ENCODE peak calls at places on chromosomes 5 and 9, in five cellular contexts. One of them, this sample, is unnamed.

GRCh38 chr9:26863074-26863473 is 29.5 kb downstream of the CAAP1 start:
- DNase-seq in astrocyte of the spinal cord: peak
- DNase-seq in cardiac muscle cell: no peak
- DNase-seq in upper lobe of right lung: no peak
- DNase-seq in lung: no peak
- DNase-seq in this sample: no peak

GRCh38 chr5:135266975-135267374 is 132.1 kb downstream of the MACROH2A1 start:
- DNase-seq in astrocyte of the spinal cord: peak
- DNase-seq in cardiac muscle cell: no peak
- DNase-seq in upper lobe of right lung: no peak
- DNase-seq in lung: no peak
- DNase-seq in this sample: no peak

GRCh38 chr5:94240616-94241287 is 377.7 kb downstream of the KIAA0825 start:
- DNase-seq in astrocyte of the spinal cord: no peak
- DNase-seq in cardiac muscle cell: no peak
- DNase-seq in upper lobe of right lung: no peak
- DNase-seq in lung: no peak
- DNase-seq in this sample: peak

GRCh38 chr5:103234239-103234975 is 24.2 kb upstream of the MACIR start:
- DNase-seq in astrocyte of the spinal cord: peak
- DNase-seq in cardiac muscle cell: no peak
- DNase-seq in upper lobe of right lung: no peak
- DNase-seq in lung: no peak
- DNase-seq in this sample: no peak

GRCh38 chr9:17839744-17840143 is 260.9 kb downstream of the SH3GL2 start:
- DNase-seq in astrocyte of the spinal cord: no peak
- DNase-seq in cardiac muscle cell: peak
- DNase-seq in upper lobe of right lung: no peak
- DNase-seq in lung: no peak
- DNase-seq in this sample: no peak

GRCh38 chr9:761155-761792 is 80.2 kb upstream of the DMRT1 start:
- DNase-seq in astrocyte of the spinal cord: no peak
- DNase-seq in cardiac muscle cell: no peak
- DNase-seq in upper lobe of right lung: no peak
- DNase-seq in lung: no peak
- DNase-seq in this sample: no peak

GRCh38 chr9:123089040-123089439 is 55.6 kb downstream of the GPR21 start:
- DNase-seq in astrocyte of the spinal cord: no peak
- DNase-seq in cardiac muscle cell: no peak
- DNase-seq in upper lobe of right lung: no peak
- DNase-seq in lung: no peak
- DNase-seq in this sample: no peak

GRCh38 chr5:135881244-135881643 is 14.4 kb downstream of the IL9 start:
- DNase-seq in astrocyte of the spinal cord: no peak
- DNase-seq in cardiac muscle cell: no peak
- DNase-seq in upper lobe of right lung: no peak
- DNase-seq in lung: no peak
- DNase-seq in this sample: no peak

GRCh38 chr9:72454871-72455471 is 66.4 kb upstream of the TMC1 start:
- DNase-seq in astrocyte of the spinal cord: no peak
- DNase-seq in cardiac muscle cell: no peak
- DNase-seq in upper lobe of right lung: no peak
- DNase-seq in lung: no peak
- DNase-seq in this sample: no peak

GRCh38 chr9:130682490-130683121 is 11.0 kb upstream of the EXOSC2 start:
- DNase-seq in astrocyte of the spinal cord: peak
- DNase-seq in cardiac muscle cell: peak
- DNase-seq in upper lobe of right lung: peak
- DNase-seq in lung: peak
- DNase-seq in this sample: peak

GRCh38 chr5:120479066-120479465 is 15.0 kb downstream of the PRR16 start:
- DNase-seq in astrocyte of the spinal cord: peak
- DNase-seq in cardiac muscle cell: no peak
- DNase-seq in upper lobe of right lung: no peak
- DNase-seq in lung: no peak
- DNase-seq in this sample: no peak

GRCh38 chr5:98170994-98171393 is 602.5 kb upstream of the RGMB start:
- DNase-seq in astrocyte of the spinal cord: no peak
- DNase-seq in cardiac muscle cell: no peak
- DNase-seq in upper lobe of right lung: no peak
- DNase-seq in lung: no peak
- DNase-seq in this sample: no peak

GRCh38 chr9:77752566-77752965 is 104.4 kb upstream of the GNA14 start:
- DNase-seq in astrocyte of the spinal cord: peak
- DNase-seq in cardiac muscle cell: no peak
- DNase-seq in upper lobe of right lung: no peak
- DNase-seq in lung: no peak
- DNase-seq in this sample: no peak

GRCh38 chr9:82991684-82992083 is 71.3 kb downstream of the RASEF start:
- DNase-seq in astrocyte of the spinal cord: peak
- DNase-seq in cardiac muscle cell: no peak
- DNase-seq in upper lobe of right lung: no peak
- DNase-seq in lung: no peak
- DNase-seq in this sample: no peak

GRCh38 chr5:88117546-88117945 is 151.1 kb downstream of the TMEM161B start:
- DNase-seq in astrocyte of the spinal cord: no peak
- DNase-seq in cardiac muscle cell: no peak
- DNase-seq in upper lobe of right lung: no peak
- DNase-seq in lung: no peak
- DNase-seq in this sample: no peak

GRCh38 chr5:63596254-63596653 is 366.0 kb downstream of the HTR1A start:
- DNase-seq in astrocyte of the spinal cord: no peak
- DNase-seq in cardiac muscle cell: no peak
- DNase-seq in upper lobe of right lung: no peak
- DNase-seq in lung: no peak
- DNase-seq in this sample: no peak

GRCh38 chr5:43873791-43874190 is 270.8 kb downstream of the NNT start:
- DNase-seq in astrocyte of the spinal cord: no peak
- DNase-seq in cardiac muscle cell: no peak
- DNase-seq in upper lobe of right lung: no peak
- DNase-seq in lung: no peak
- DNase-seq in this sample: no peak

GRCh38 chr5:52864376-52864775 is 76.7 kb downstream of the ITGA1 start:
- DNase-seq in astrocyte of the spinal cord: peak
- DNase-seq in cardiac muscle cell: peak
- DNase-seq in upper lobe of right lung: no peak
- DNase-seq in lung: no peak
- DNase-seq in this sample: peak

GRCh38 chr5:156367602-156368001 is 40.6 kb downstream of the SGCD start:
- DNase-seq in astrocyte of the spinal cord: peak
- DNase-seq in cardiac muscle cell: no peak
- DNase-seq in upper lobe of right lung: no peak
- DNase-seq in lung: no peak
- DNase-seq in this sample: no peak

GRCh38 chr5:75265731-75266130 is 29.1 kb upstream of the ANKRD31 start:
- DNase-seq in astrocyte of the spinal cord: peak
- DNase-seq in cardiac muscle cell: peak
- DNase-seq in upper lobe of right lung: no peak
- DNase-seq in lung: no peak
- DNase-seq in this sample: no peak

GRCh38 chr5:76674330-76675066 is 41.4 kb upstream of the F2R start:
- DNase-seq in astrocyte of the spinal cord: no peak
- DNase-seq in cardiac muscle cell: no peak
- DNase-seq in upper lobe of right lung: no peak
- DNase-seq in lung: no peak
- DNase-seq in this sample: no peak

GRCh38 chr9:113541019-113541900 is 77.7 kb downstream of the RGS3 start:
- DNase-seq in astrocyte of the spinal cord: peak
- DNase-seq in cardiac muscle cell: peak
- DNase-seq in upper lobe of right lung: no peak
- DNase-seq in lung: peak
- DNase-seq in this sample: peak

GRCh38 chr5:132478498-132478855 is 12.1 kb downstream of the IRF1 start:
- DNase-seq in astrocyte of the spinal cord: no peak
- DNase-seq in cardiac muscle cell: no peak
- DNase-seq in upper lobe of right lung: peak
- DNase-seq in lung: no peak
- DNase-seq in this sample: no peak

GRCh38 chr5:138132543-138132942 is 6.7 kb downstream of the NME5 start:
- DNase-seq in astrocyte of the spinal cord: no peak
- DNase-seq in cardiac muscle cell: no peak
- DNase-seq in upper lobe of right lung: no peak
- DNase-seq in lung: no peak
- DNase-seq in this sample: no peak

GRCh38 chr5:126370796-126371718 is 52.2 kb upstream of the GRAMD2B start:
- DNase-seq in astrocyte of the spinal cord: peak
- DNase-seq in cardiac muscle cell: no peak
- DNase-seq in upper lobe of right lung: no peak
- DNase-seq in lung: no peak
- DNase-seq in this sample: no peak

GRCh38 chr5:16837305-16837704 is 98.8 kb downstream of the MYO10 start:
- DNase-seq in astrocyte of the spinal cord: no peak
- DNase-seq in cardiac muscle cell: no peak
- DNase-seq in upper lobe of right lung: no peak
- DNase-seq in lung: no peak
- DNase-seq in this sample: no peak

GRCh38 chr9:133429641-133430161 is 7.5 kb downstream of the ADAMTS13 start:
- DNase-seq in astrocyte of the spinal cord: no peak
- DNase-seq in cardiac muscle cell: peak
- DNase-seq in upper lobe of right lung: no peak
- DNase-seq in lung: no peak
- DNase-seq in this sample: no peak

GRCh38 chr9:95494416-95495371 is 22.1 kb downstream of the PTCH1 start:
- DNase-seq in astrocyte of the spinal cord: peak
- DNase-seq in cardiac muscle cell: no peak
- DNase-seq in upper lobe of right lung: no peak
- DNase-seq in lung: no peak
- DNase-seq in this sample: peak

GRCh38 chr9:35350827-35351549 is 138.9 kb upstream of the RUSC2 start:
- DNase-seq in astrocyte of the spinal cord: peak
- DNase-seq in cardiac muscle cell: no peak
- DNase-seq in upper lobe of right lung: no peak
- DNase-seq in lung: no peak
- DNase-seq in this sample: peak

GRCh38 chr5:128782446-128782845 is 182.8 kb upstream of the SLC27A6 start:
- DNase-seq in astrocyte of the spinal cord: peak
- DNase-seq in cardiac muscle cell: no peak
- DNase-seq in upper lobe of right lung: no peak
- DNase-seq in lung: peak
- DNase-seq in this sample: peak

GRCh38 chr9:98958271-98958989 is 14.7 kb downstream of the COL15A1 start:
- DNase-seq in astrocyte of the spinal cord: peak
- DNase-seq in cardiac muscle cell: no peak
- DNase-seq in upper lobe of right lung: no peak
- DNase-seq in lung: no peak
- DNase-seq in this sample: peak

GRCh38 chr9:134481762-134482161 is 155.5 kb downstream of the RXRA start:
- DNase-seq in astrocyte of the spinal cord: no peak
- DNase-seq in cardiac muscle cell: no peak
- DNase-seq in upper lobe of right lung: no peak
- DNase-seq in lung: no peak
- DNase-seq in this sample: no peak

DNA sequence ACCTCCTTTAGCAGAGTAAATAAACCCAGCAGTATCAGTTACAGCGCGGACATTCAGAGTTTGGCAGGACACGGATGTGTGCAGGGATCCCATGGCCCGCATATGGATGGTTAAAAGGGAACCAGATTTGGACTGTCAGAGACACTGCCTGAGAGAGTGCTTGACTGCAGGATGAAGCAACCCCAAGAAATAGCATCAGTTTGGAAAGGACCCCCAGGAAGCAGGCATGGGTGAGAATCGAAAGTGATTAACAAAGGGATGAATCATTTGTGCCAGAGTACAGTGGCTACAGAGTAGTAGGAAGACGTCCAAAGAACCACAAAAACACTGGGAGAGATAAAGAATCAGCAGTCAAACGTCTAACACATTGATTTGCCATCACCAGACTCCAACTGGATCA is 5.5 kb downstream of the C7 start:
- DNase-seq in astrocyte of the spinal cord: peak
- DNase-seq in cardiac muscle cell: no peak
- DNase-seq in upper lobe of right lung: no peak
- DNase-seq in lung: no peak
- DNase-seq in this sample: no peak
- H3K4me3 ChIP-seq in astrocyte of the spinal cord: no peak
- H3K4me3 ChIP-seq in cardiac muscle cell: no peak
- H3K4me3 ChIP-seq in upper lobe of right lung: peak
- H3K4me3 ChIP-seq in lung: no peak
- H3K4me3 ChIP-seq in this sample: no peak

GRCh38 chr5:149504649-149505048 is 46.6 kb downstream of the CSNK1A1 start:
- DNase-seq in astrocyte of the spinal cord: no peak
- DNase-seq in cardiac muscle cell: no peak
- DNase-seq in upper lobe of right lung: no peak
- DNase-seq in lung: no peak
- DNase-seq in this sample: no peak

GRCh38 chr5:149514512-149514911 is 36.7 kb downstream of the CSNK1A1 start:
- DNase-seq in astrocyte of the spinal cord: no peak
- DNase-seq in cardiac muscle cell: no peak
- DNase-seq in upper lobe of right lung: no peak
- DNase-seq in lung: no peak
- DNase-seq in this sample: no peak

GRCh38 chr5:149510136-149510535 is 41.1 kb downstream of the CSNK1A1 start:
- DNase-seq in astrocyte of the spinal cord: no peak
- DNase-seq in cardiac muscle cell: no peak
- DNase-seq in upper lobe of right lung: no peak
- DNase-seq in lung: no peak
- DNase-seq in this sample: no peak
- H3K4me3 ChIP-seq in astrocyte of the spinal cord: no peak
- H3K4me3 ChIP-seq in cardiac muscle cell: no peak
- H3K4me3 ChIP-seq in upper lobe of right lung: no peak
- H3K4me3 ChIP-seq in lung: no peak
- H3K4me3 ChIP-seq in this sample: no peak

DNA sequence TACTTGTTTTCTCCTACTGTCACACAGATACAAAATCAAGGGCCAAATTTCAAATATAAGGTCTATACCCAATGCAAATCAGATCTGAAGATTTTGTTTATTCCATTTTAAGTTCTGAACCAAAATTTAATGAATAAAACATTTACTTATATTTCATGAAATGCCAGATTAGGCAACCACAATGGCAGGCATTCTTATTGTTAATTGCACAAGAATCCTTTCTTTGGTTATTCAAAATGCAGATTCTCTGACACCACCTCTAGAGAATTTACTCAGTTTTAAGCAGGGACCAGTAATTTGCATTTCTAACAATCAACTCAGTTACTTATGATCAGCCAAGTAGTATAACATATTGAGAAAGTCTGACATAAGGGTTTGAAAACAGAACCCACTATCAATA is 972.4 kb upstream of the ACO1 start:
- DNase-seq in astrocyte of the spinal cord: no peak
- DNase-seq in cardiac muscle cell: no peak
- DNase-seq in upper lobe of right lung: no peak
- DNase-seq in lung: no peak
- DNase-seq in this sample: no peak
- H3K4me3 ChIP-seq in astrocyte of the spinal cord: no peak
- H3K4me3 ChIP-seq in cardiac muscle cell: no peak
- H3K4me3 ChIP-seq in upper lobe of right lung: no peak
- H3K4me3 ChIP-seq in lung: no peak
- H3K4me3 ChIP-seq in this sample: no peak

DNA sequence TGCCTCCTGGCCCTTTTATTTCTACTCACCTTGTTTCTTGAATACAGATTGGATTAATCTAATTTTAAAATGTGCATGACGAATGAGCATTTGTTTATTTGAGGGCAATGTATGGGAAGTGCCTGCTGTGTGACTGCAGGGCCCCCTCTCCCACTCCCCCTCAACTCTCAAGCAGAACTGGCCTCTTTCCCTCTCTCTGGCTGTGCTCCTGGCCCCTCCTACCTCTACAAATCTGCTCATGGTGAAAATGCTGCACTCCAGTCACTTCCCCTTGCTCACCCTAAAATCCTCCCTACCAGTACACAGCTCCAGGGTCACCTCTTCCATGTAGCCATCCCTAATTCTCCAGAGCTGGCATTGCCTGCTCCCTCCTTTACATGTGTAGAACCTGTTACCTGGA is 17.2 kb upstream of the NDST1 start:
- DNase-seq in astrocyte of the spinal cord: no peak
- DNase-seq in cardiac muscle cell: no peak
- DNase-seq in upper lobe of right lung: no peak
- DNase-seq in lung: no peak
- DNase-seq in this sample: no peak
- H3K4me3 ChIP-seq in astrocyte of the spinal cord: no peak
- H3K4me3 ChIP-seq in cardiac muscle cell: no peak
- H3K4me3 ChIP-seq in upper lobe of right lung: no peak
- H3K4me3 ChIP-seq in lung: no peak
- H3K4me3 ChIP-seq in this sample: no peak